ENCODE peak calls at places on chromosomes 2 and 18, in seven cellular contexts. H is A549, B is HTR-8/SVneo, Z is NCI-H1105, K is dermis microvascular lymphatic vessel endothelial cell, P is PC-9, U is nucleus accumbens. Q is an unnamed sample.
A peak's percentile ranks its signal among the peaks of the same experiment; 100 is the strongest.

GRCh38 chr18:7904529-7904928 is 337.4 kb downstream of the PTPRM start:
- DNase-seq in H (peak; percentile 70), B (no peak), Z (no peak), K (no peak), P (peak; percentile 67), U (no peak), Q (no peak)

GRCh38 chr18:6221602-6222014 is 193.1 kb downstream of the L3MBTL4 start:
- DNase-seq in H (no peak), B (no peak), Z (no peak), K (no peak), P (no peak), U (no peak), Q (no peak)

GRCh38 chr2:37631698-37632097 is 39.7 kb downstream of the CDC42EP3 start:
- DNase-seq in H (no peak), B (no peak), Z (peak; percentile 73), K (no peak), P (no peak), U (no peak), Q (no peak)

GRCh38 chr2:95539836-95540235 is 52.0 kb upstream of the TRIM43 start:
- DNase-seq in H (no peak), B (no peak), Z (no peak), K (no peak), P (no peak), U (no peak), Q (peak; percentile 70)

GRCh38 chr2:12296120-12296519 is 420.6 kb upstream of the TRIB2 start:
- DNase-seq in H (no peak), B (no peak), Z (no peak), K (no peak), P (no peak), U (no peak), Q (no peak)

GRCh38 chr2:196291873-196292800 is 120.8 kb upstream of the STK17B start:
- DNase-seq in H (no peak), B (no peak), Z (no peak), K (no peak), P (peak; percentile 98), U (no peak), Q (peak; percentile 9)

GRCh38 chr2:100818003-100818605 is 1.8 kb upstream of the NPAS2 start:
- DNase-seq in H (no peak), B (no peak), Z (no peak), K (no peak), P (peak; percentile 71), U (no peak), Q (no peak)

GRCh38 chr18:62009521-62009920 is 116.7 kb upstream of the RNF152 start:
- DNase-seq in H (no peak), B (no peak), Z (no peak), K (no peak), P (no peak), U (no peak), Q (no peak)

GRCh38 chr2:169039702-169040101 is 8.6 kb upstream of the ABCB11 start:
- DNase-seq in H (no peak), B (no peak), Z (no peak), K (no peak), P (no peak), U (no peak), Q (peak; percentile 93)

GRCh38 chr2:227826019-227826521 is 12.4 kb downstream of the CCL20 start:
- DNase-seq in H (no peak), B (no peak), Z (no peak), K (no peak), P (no peak), U (peak; percentile 12), Q (no peak)

GRCh38 chr2:37786854-37787253 is 115.4 kb upstream of the CDC42EP3 start:
- DNase-seq in H (peak; percentile 31), B (no peak), Z (peak; percentile 94), K (peak; percentile 16), P (no peak), U (no peak), Q (no peak)

GRCh38 chr18:58045265-58046086 is 1.4 kb downstream of the NEDD4L start:
- DNase-seq in H (peak; percentile 38), B (peak; percentile 35), Z (peak; percentile 64), K (no peak), P (peak; percentile 88), U (peak; percentile 21), Q (no peak)

GRCh38 chr2:108403494-108403893 is 25.7 kb downstream of the SULT1C4 start:
- DNase-seq in H (peak; percentile 48), B (peak; percentile 17), Z (no peak), K (no peak), P (no peak), U (no peak), Q (no peak)

GRCh38 chr2:33395660-33396249 is 80.7 kb upstream of the RASGRP3 start:
- DNase-seq in H (peak; percentile 78), B (peak; percentile 30), Z (no peak), K (peak; percentile 28), P (no peak), U (no peak), Q (peak; percentile 66)